ENCODE peak calls at places on chromosomes 11 and 22, in nine cellular contexts. B, R, P, W, J, Q, D, A and E are unnamed samples.

GRCh38 chr22:41204992-41205900 is at the start of gene L3MBTL2:
- DNase-seq in B (peak; percentile 98), Q (peak; percentile 96), P (peak; percentile 93), J (peak; percentile 99), A (peak; percentile 98), W (peak; percentile 99), D (peak; percentile 97), R (peak; percentile 97), E (peak; percentile 96)

GRCh38 chr22:48579915-48580279 is 1247.8 kb downstream of the BRD1 start:
- DNase-seq in P (no peak), Q (no peak), J (no peak), D (no peak), R (no peak), A (no peak), B (no peak), W (no peak), E (no peak)

GRCh38 chr11:45169310-45170072 is 23.1 kb downstream of the PRDM11 start:
- DNase-seq in J (no peak), Q (peak; percentile 10), D (no peak), B (no peak), P (no peak), W (no peak), A (no peak), R (no peak), E (no peak)

GRCh38 chr11:129323896-129324522 is 51.6 kb upstream of the BARX2 start:
- DNase-seq in D (no peak), Q (no peak), P (peak; percentile 37), A (peak; percentile 43), B (peak; percentile 38), W (no peak), R (no peak), J (no peak), E (no peak)

GRCh38 chr11:133219543-133219942 is 312.8 kb downstream of the OPCML start:
- DNase-seq in D (no peak), Q (no peak), J (no peak), R (no peak), B (no peak), A (no peak), W (no peak), P (no peak), E (peak; percentile 1)

GRCh38 chr22:40853961-40854360 is 2.5 kb downstream of the ST13 start:
- DNase-seq in W (no peak), R (no peak), B (no peak), P (no peak), A (no peak), J (no peak), Q (no peak), D (no peak), E (no peak)

GRCh38 chr11:118314985-118315384 is 10.5 kb downstream of the CD3E start:
- DNase-seq in D (no peak), Q (no peak), R (no peak), W (no peak), A (no peak), P (no peak), J (no peak), B (no peak), E (no peak)

GRCh38 chr22:50153756-50154140 is 16.8 kb upstream of the PANX2 start:
- DNase-seq in P (no peak), Q (no peak), R (no peak), D (no peak), A (no peak), B (peak; percentile 18), W (no peak), J (no peak), E (no peak)

GRCh38 chr11:65471410-65471762 is 27.5 kb upstream of the MALAT1 start:
- DNase-seq in R (no peak), J (no peak), P (peak; percentile 43), A (peak; percentile 84), W (peak; percentile 93), Q (peak; percentile 26), B (peak; percentile 52), D (peak; percentile 22), E (peak; percentile 91)

GRCh38 chr11:128504489-128504888 is 82.9 kb downstream of the ETS1 start:
- DNase-seq in W (no peak), A (no peak), D (no peak), R (no peak), P (no peak), J (no peak), Q (no peak), B (no peak), E (no peak)

GRCh38 chr22:30940655-30941362 is 27.8 kb downstream of the MORC2 start:
- DNase-seq in A (no peak), B (no peak), R (no peak), W (no peak), P (no peak), J (peak; percentile 38), Q (peak; percentile 67), D (no peak), E (no peak)